ENCODE peak calls at places on chromosome 15, in four cellular contexts. One of them, this sample, is unnamed. For H3K4me1, the result is how much of the 10 kb centered on the place peaks cover.

GRCh38 chr15:99057020-99057419 is 47.9 kb upstream of the SYNM start:
- DNase-seq in GM12878: peak
- DNase-seq in A549: no peak
- DNase-seq in K562: no peak
- DNase-seq in this sample: no peak

GRCh38 chr15:39720721-39721611 is 61.7 kb downstream of the FSIP1 start:
- DNase-seq in GM12878: no peak
- DNase-seq in A549: no peak
- DNase-seq in K562: no peak
- DNase-seq in this sample: peak

GRCh38 chr15:39880718-39881387 is 39.2 kb downstream of the GPR176 start:
- DNase-seq in GM12878: no peak
- DNase-seq in A549: no peak
- DNase-seq in K562: no peak
- DNase-seq in this sample: no peak

GRCh38 chr15:81880833-81881232 is 165.0 kb downstream of the MEX3B start:
- DNase-seq in GM12878: no peak
- DNase-seq in A549: no peak
- DNase-seq in K562: peak
- DNase-seq in this sample: peak

GRCh38 chr15:75947117-75947516 is 43.4 kb downstream of the FBXO22 start:
- DNase-seq in GM12878: no peak
- DNase-seq in A549: peak
- DNase-seq in K562: no peak
- DNase-seq in this sample: peak

GRCh38 chr15:90650117-90650955 is 66.8 kb upstream of the BLM start:
- DNase-seq in GM12878: no peak
- DNase-seq in A549: no peak
- DNase-seq in K562: no peak
- DNase-seq in this sample: peak

GRCh38 chr15:32994810-32995424 is 199.6 kb downstream of the FMN1 start:
- DNase-seq in GM12878: no peak
- DNase-seq in A549: peak
- DNase-seq in K562: peak
- DNase-seq in this sample: peak

GRCh38 chr15:97745481-97746071 is 214.9 kb upstream of the ARRDC4 start:
- DNase-seq in GM12878: no peak
- DNase-seq in A549: peak
- DNase-seq in K562: peak
- DNase-seq in this sample: no peak

GRCh38 chr15:67839358-67839928 is 402 bp downstream of the RNU6-1 start:
- DNase-seq in GM12878: no peak
- DNase-seq in A549: peak
- DNase-seq in K562: peak
- DNase-seq in this sample: peak

GRCh38 chr15:73397461-73397860 is 28.7 kb upstream of the HCN4 start:
- DNase-seq in GM12878: no peak
- DNase-seq in A549: no peak
- DNase-seq in K562: no peak
- DNase-seq in this sample: no peak

GRCh38 chr15:43880406-43881184 is 53.8 kb downstream of the WDR76 start:
- DNase-seq in GM12878: no peak
- DNase-seq in A549: no peak
- DNase-seq in K562: no peak
- DNase-seq in this sample: peak

GRCh38 chr15:83164409-83165404 is 42.9 kb downstream of the HDGFL3 start:
- DNase-seq in GM12878: no peak
- DNase-seq in A549: no peak
- DNase-seq in K562: no peak
- DNase-seq in this sample: peak

GRCh38 chr15:40329804-40330203 is 6.3 kb downstream of the INAFM2 start:
- DNase-seq in GM12878: no peak
- DNase-seq in A549: no peak
- DNase-seq in K562: no peak
- DNase-seq in this sample: no peak

GRCh38 chr15:51107612-51108011 is 12.9 kb upstream of the TNFAIP8L3 start:
- DNase-seq in GM12878: no peak
- DNase-seq in A549: no peak
- DNase-seq in K562: no peak
- DNase-seq in this sample: no peak

GRCh38 chr15:62737551-62737950 is 305.0 kb upstream of the TPM1 start:
- DNase-seq in GM12878: no peak
- DNase-seq in A549: no peak
- DNase-seq in K562: no peak
- DNase-seq in this sample: no peak

GRCh38 chr15:40238927-40239591 is at the start of gene PAK6:
- DNase-seq in GM12878: no peak
- DNase-seq in A549: peak
- DNase-seq in K562: peak
- DNase-seq in this sample: peak

GRCh38 chr15:32688151-32688639 is 29.6 kb upstream of the GREM1 start:
- DNase-seq in GM12878: no peak
- DNase-seq in A549: peak
- DNase-seq in K562: no peak
- DNase-seq in this sample: peak

GRCh38 chr15:40217166-40217785 is 21.6 kb upstream of the PAK6 start:
- DNase-seq in GM12878: peak
- DNase-seq in A549: peak
- DNase-seq in K562: peak
- DNase-seq in this sample: peak

GRCh38 chr15:75785771-75786563 is 57.3 kb upstream of the UBE2Q2 start:
- DNase-seq in GM12878: no peak
- DNase-seq in A549: peak
- DNase-seq in K562: peak
- DNase-seq in this sample: no peak

GRCh38 chr15:96414875-96415274 is 84.4 kb downstream of the NR2F2 start:
- DNase-seq in GM12878: no peak
- DNase-seq in A549: no peak
- DNase-seq in K562: no peak
- DNase-seq in this sample: no peak

GRCh38 chr15:54131410-54131809 is 153.2 kb downstream of the UNC13C start:
- DNase-seq in GM12878: no peak
- DNase-seq in A549: no peak
- DNase-seq in K562: no peak
- DNase-seq in this sample: peak

GRCh38 chr15:30023798-30024295 is 58.9 kb upstream of the GOLGA8J start:
- DNase-seq in GM12878: no peak
- DNase-seq in A549: no peak
- DNase-seq in K562: no peak
- DNase-seq in this sample: peak

GRCh38 chr15:67917037-67917436 is 77.2 kb upstream of the RNU6-1 start:
- DNase-seq in GM12878: no peak
- DNase-seq in A549: peak
- DNase-seq in K562: no peak
- DNase-seq in this sample: no peak

GRCh38 chr15:85002517-85002916 is 20.9 kb downstream of the PDE8A start:
- DNase-seq in GM12878: no peak
- DNase-seq in A549: no peak
- DNase-seq in K562: no peak
- DNase-seq in this sample: no peak

GRCh38 chr15:52733078-52733477 is 53.9 kb upstream of the ATOSA start:
- DNase-seq in GM12878: no peak
- DNase-seq in A549: no peak
- DNase-seq in K562: no peak
- DNase-seq in this sample: no peak

GRCh38 chr15:63473999-63474809 is 30.2 kb upstream of the USP3 start:
- DNase-seq in GM12878: peak
- DNase-seq in A549: peak
- DNase-seq in K562: no peak
- DNase-seq in this sample: peak

GRCh38 chr15:81686021-81686420 is 312.0 kb upstream of the TMC3 start:
- DNase-seq in GM12878: no peak
- DNase-seq in A549: no peak
- DNase-seq in K562: no peak
- DNase-seq in this sample: no peak

GRCh38 chr15:48925714-48926223 is 38.0 kb downstream of the SHC4 start:
- DNase-seq in GM12878: no peak
- DNase-seq in A549: peak
- DNase-seq in K562: peak
- DNase-seq in this sample: peak

GRCh38 chr15:94174399-94174802 is 57.0 kb upstream of the MCTP2 start:
- DNase-seq in GM12878: peak
- DNase-seq in A549: no peak
- DNase-seq in K562: no peak
- DNase-seq in this sample: peak

GRCh38 chr15:26767169-26767670 is 5.6 kb downstream of the GABRB3 start:
- DNase-seq in GM12878: no peak
- DNase-seq in A549: peak
- DNase-seq in K562: no peak
- DNase-seq in this sample: no peak

GRCh38 chr15:57915827-57916531 is 149.5 kb downstream of the ALDH1A2 start:
- DNase-seq in GM12878: no peak
- DNase-seq in A549: no peak
- DNase-seq in K562: no peak
- DNase-seq in this sample: no peak

GRCh38 chr15:76333309-76333708 is 3.3 kb upstream of the ISL2 start:
- DNase-seq in GM12878: no peak
- DNase-seq in A549: no peak
- DNase-seq in K562: no peak
- DNase-seq in this sample: no peak

GRCh38 chr15:44536298-44536961 is 517 bp upstream of the EIF3J start:
- DNase-seq in GM12878: no peak
- DNase-seq in A549: no peak
- DNase-seq in K562: peak
- DNase-seq in this sample: peak

GRCh38 chr15:41462396-41462795 is 31.3 kb upstream of the ITPKA start:
- DNase-seq in GM12878: no peak
- DNase-seq in A549: no peak
- DNase-seq in K562: no peak
- DNase-seq in this sample: peak

GRCh38 chr15:74156678-74157411 is 16.7 kb upstream of the ISLR start:
- DNase-seq in GM12878: no peak
- DNase-seq in A549: no peak
- DNase-seq in K562: no peak
- DNase-seq in this sample: no peak

GRCh38 chr15:38252481-38253311 is at the start of gene SPRED1:
- DNase-seq in GM12878: no peak
- DNase-seq in A549: no peak
- DNase-seq in K562: peak
- DNase-seq in this sample: peak
- TF ChIP-seq ELK1 in GM12878: no peak
- TF ChIP-seq ELK1 in A549: no peak
- TF ChIP-seq ELK1 in K562: no peak
- TF ChIP-seq ELK1 in this sample: no peak

GRCh38 chr15:38197553-38197952 is 55.1 kb upstream of the SPRED1 start:
- DNase-seq in GM12878: no peak
- DNase-seq in A549: no peak
- DNase-seq in K562: no peak
- DNase-seq in this sample: peak

GRCh38 chr15:38193496-38193895 is 59.1 kb upstream of the SPRED1 start:
- DNase-seq in GM12878: no peak
- DNase-seq in A549: no peak
- DNase-seq in K562: no peak
- DNase-seq in this sample: no peak

GRCh38 chr15:38192496-38192895 is 60.1 kb upstream of the SPRED1 start:
- DNase-seq in GM12878: no peak
- DNase-seq in A549: no peak
- DNase-seq in K562: no peak
- DNase-seq in this sample: no peak

GRCh38 chr15:38195191-38195901 is 57.3 kb upstream of the SPRED1 start:
- DNase-seq in GM12878: no peak
- DNase-seq in A549: no peak
- DNase-seq in K562: no peak
- DNase-seq in this sample: peak

GRCh38 chr15:38196116-38196515 is 56.5 kb upstream of the SPRED1 start:
- DNase-seq in GM12878: no peak
- DNase-seq in A549: no peak
- DNase-seq in K562: no peak
- DNase-seq in this sample: no peak
- H3K4me1 ChIP-seq in GM12878: under half
- H3K4me1 ChIP-seq in A549: under half
- H3K4me1 ChIP-seq in K562: under half
- H3K4me1 ChIP-seq in this sample: under half

GRCh38 chr15:61479601-61480000 is 250.5 kb upstream of the RORA start:
- DNase-seq in GM12878: no peak
- DNase-seq in A549: no peak
- DNase-seq in K562: no peak
- DNase-seq in this sample: no peak
- TF ChIP-seq ELK1 in GM12878: no peak
- TF ChIP-seq ELK1 in A549: no peak
- TF ChIP-seq ELK1 in K562: no peak
- TF ChIP-seq ELK1 in this sample: no peak

DNA sequence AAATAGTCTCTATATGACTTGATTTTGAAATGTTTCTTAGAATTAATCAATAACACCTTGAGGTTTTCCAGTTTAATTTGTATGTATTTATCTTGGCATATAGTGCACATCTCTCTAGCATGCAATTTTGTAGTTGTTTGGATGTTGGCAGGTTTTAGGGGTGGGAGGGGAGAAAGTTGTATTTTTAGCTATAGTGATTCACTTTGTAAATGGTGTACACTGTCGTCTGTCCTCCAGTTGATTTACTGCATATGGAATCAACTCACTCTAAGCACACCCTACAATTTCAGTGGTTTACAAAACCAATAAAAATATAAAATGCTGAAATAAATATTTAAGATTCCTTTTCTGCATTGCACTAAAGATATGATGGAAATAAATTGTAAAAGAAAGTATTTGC is 199.1 kb downstream of the CDIN1 start:
- DNase-seq in GM12878: no peak
- DNase-seq in A549: no peak
- DNase-seq in K562: no peak
- DNase-seq in this sample: peak
- H3K4me1 ChIP-seq in GM12878: under half
- H3K4me1 ChIP-seq in A549: under half
- H3K4me1 ChIP-seq in K562: under half
- H3K4me1 ChIP-seq in this sample: under half

DNA sequence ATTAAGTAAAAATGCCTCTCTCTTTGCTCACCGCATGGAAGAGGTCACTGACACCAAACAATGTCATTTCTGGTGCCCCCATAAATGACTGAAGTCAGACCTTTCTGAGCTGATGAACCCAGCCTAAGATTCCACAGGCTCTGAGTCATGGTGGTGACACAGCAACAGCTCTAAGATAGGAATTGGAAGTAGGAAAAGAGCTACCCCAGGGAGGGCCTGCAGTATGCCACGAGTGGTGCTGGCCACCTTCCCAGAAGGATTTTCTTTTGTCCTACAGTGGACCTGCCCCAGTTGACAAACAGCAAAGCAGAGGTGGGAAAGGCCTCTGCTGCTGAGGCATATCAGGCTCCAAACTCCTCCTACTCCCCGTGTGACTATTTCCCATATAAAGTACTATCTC is 208.1 kb downstream of the MINAR1 start:
- DNase-seq in GM12878: no peak
- DNase-seq in A549: peak
- DNase-seq in K562: no peak
- DNase-seq in this sample: peak
- TF ChIP-seq ELK1 in GM12878: no peak
- TF ChIP-seq ELK1 in A549: no peak
- TF ChIP-seq ELK1 in K562: no peak
- TF ChIP-seq ELK1 in this sample: no peak

This sample was measured in IMR-90.